ENCODE peak calls at places on chromosome 5, in five cellular contexts. X is mesenchymal stem cell, Q is H1, S is H9, M is trophoblast cell. D is an unnamed sample. For H3K4me1, the result is how much of the 10 kb centered on the place peaks cover.

GRCh38 chr5:157354825-157355224 is 88.9 kb downstream of the CYFIP2 start:
- DNase-seq in M (no peak), S (peak), Q (peak), X (peak), D (no peak)

GRCh38 chr5:38458174-38458573 is 98.3 kb downstream of the LIFR start:
- DNase-seq in S (no peak), X (no peak), Q (no peak), M (no peak), D (no peak)

GRCh38 chr5:52999357-52999949 is 10.3 kb downstream of the ITGA2 start:
- DNase-seq in X (peak), M (peak), Q (no peak), S (no peak), D (no peak)

GRCh38 chr5:122605236-122605635 is 169.6 kb upstream of the SNX2 start:
- DNase-seq in X (peak), Q (no peak), M (no peak), S (no peak), D (no peak)

GRCh38 chr5:113378960-113379541 is 55.7 kb downstream of the TSSK1B start:
- DNase-seq in M (peak), Q (peak), S (peak), X (peak), D (peak)

GRCh38 chr5:106189121-106189809 is 1481.5 kb downstream of the EFNA5 start:
- DNase-seq in M (no peak), Q (no peak), S (no peak), X (no peak), D (no peak)

GRCh38 chr5:672329-673139 is 20.6 kb downstream of the TPPP start:
- DNase-seq in X (peak), Q (no peak), M (peak), S (peak), D (peak)

GRCh38 chr5:77168884-77169254 is 41.6 kb upstream of the PDE8B start:
- DNase-seq in M (peak), S (no peak), Q (no peak), X (no peak), D (no peak)

GRCh38 chr5:179558912-179559279 is 8.5 kb downstream of the RUFY1 start:
- DNase-seq in M (peak), X (no peak), S (peak), Q (peak), D (peak)

GRCh38 chr5:133391349-133392136 is 220.8 kb downstream of the FSTL4 start:
- DNase-seq in X (no peak), S (peak), M (no peak), Q (peak), D (no peak)

GRCh38 chr5:82023530-82024095 is 51.8 kb downstream of the ATG10 start:
- DNase-seq in S (no peak), M (no peak), X (peak), Q (no peak), D (no peak)

GRCh38 chr5:112202694-112203093 is 216.4 kb downstream of the EPB41L4A start:
- DNase-seq in M (no peak), Q (no peak), X (no peak), S (no peak), D (no peak)

GRCh38 chr5:117872798-117873368 is 1115.5 kb downstream of the DTWD2 start:
- DNase-seq in Q (no peak), X (no peak), M (no peak), S (peak), D (no peak)

GRCh38 chr5:67361932-67362729 is 165.5 kb upstream of the CD180 start:
- DNase-seq in Q (no peak), M (no peak), X (peak), S (no peak), D (no peak)

DNA sequence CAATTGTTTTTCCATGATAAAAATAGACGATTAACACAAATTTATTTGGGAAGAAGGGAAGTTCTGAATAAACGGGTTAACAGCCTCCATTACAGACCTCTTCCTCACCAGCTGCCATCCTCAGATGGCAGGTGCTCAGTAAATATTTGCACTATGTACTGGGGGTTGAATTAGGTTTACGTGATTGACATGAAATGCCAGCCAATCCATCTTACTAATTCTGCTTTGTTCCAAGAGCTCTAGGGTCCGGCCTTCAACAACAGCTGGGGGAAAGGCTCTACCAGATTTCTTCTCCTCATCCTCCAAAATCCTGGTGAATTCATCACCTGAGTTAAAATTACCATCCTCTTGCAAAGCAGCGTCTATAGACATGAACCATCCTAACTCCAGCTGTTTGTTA is 104.6 kb downstream of the MTX3 start:
- DNase-seq in M (no peak), S (no peak), X (no peak), Q (no peak), D (no peak)
- H2BK12ac ChIP-seq in M (no peak), S (no peak), X (no peak), Q (no peak), D (no peak)

DNA sequence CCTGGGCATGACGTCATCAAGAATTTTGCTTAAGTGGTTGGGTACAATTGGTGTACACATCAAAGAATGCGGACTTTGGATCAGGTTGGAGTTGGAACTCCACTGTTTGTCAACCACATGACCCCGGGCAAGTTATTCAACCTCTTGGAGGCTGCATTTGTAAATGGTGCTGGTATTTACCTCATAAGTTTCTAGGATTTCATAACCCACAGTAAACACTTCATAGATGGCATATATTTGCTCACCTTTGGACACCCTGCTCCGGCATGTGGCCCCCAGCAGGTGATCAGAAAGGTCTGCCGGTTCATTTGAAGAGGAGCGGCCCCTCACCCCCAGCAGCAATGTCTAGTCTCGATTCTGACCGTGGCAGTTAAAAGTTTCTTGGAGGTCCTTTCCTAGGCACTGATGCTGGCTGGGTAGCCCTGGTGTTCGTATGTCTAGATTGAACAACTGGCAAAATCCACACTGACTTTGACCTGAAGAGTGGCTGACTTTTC is 60.6 kb downstream of the IL6ST start:
- DNase-seq in S (no peak), M (peak), Q (no peak), X (no peak), D (no peak)
- H3K4me1 ChIP-seq in S (under half), M (under half), Q (under half), X (under half), D (under half)

DNA sequence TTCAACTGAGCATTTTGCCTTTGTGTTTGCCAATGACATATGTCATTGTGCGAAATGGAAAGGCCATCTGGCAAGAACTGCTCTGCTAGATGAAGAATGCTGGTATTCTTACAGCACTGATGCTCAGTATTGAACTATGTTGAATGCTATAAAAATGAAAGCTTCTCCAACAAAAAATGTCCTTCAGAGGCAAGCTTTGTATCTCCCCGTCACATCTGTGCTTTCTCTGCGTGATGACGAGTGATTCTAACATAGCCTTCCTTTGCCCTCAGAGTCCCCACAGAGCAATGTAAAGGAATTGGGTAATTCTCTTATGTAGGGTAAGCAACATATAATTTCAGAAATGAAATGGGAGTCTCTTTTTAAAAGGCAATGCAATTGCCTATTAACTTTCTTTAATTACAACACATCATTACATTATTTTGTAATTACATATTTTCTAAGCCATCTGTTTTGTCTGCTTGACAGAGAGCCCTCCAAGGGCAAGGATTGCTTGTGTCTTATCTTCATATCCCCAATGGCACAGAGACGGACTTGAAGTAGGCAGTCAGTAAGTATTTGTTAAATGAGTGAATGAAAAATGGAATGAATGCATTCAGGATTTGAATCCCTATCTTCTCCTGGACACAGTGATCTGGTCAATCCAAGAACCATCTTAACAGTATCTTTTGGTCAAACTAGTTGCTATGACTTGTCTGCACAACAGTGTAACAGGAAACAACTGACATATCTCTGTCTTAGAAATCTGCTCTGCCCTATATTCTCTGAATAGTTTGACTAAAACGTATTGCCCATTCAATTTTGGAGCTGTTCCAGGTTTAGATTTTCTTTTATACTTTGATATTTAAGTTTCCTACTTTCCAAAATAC is 46.1 kb downstream of the ENC1 start:
- DNase-seq in M (peak), S (no peak), X (peak), Q (no peak), D (no peak)
- H2BK12ac ChIP-seq in M (peak), S (no peak), X (no peak), Q (no peak), D (no peak)

DNA sequence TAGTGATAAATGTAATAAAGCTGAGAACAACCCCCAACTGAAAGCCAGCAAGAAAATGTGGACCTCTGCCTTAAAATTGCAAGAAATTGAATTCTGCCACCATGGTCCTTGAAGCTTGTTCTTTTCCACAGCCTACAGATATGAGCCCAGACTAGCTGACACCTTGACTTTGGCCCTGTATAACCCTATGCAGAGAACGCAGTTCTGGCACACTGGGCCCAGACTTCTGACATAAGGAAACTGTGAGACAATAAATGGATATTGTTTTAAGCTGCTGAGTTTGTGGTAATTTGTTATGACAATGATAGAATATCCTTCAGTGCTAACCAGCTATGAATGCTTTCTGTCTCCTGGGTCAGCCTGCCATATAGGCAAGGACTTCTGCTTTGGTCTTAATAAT is 315.6 kb upstream of the RIOK2 start:
- DNase-seq in M (no peak), X (no peak), S (no peak), Q (no peak), D (no peak)
- H3K4me1 ChIP-seq in M (under half), X (under half), S (under half), Q (under half), D (under half)

GRCh38 chr5:170617519-170618218 is 113.8 kb downstream of the KCNIP1 start:
- DNase-seq in Q (no peak), M (no peak), X (no peak), S (no peak), D (no peak)
- H2BK12ac ChIP-seq in Q (peak), M (no peak), X (no peak), S (no peak), D (no peak)

DNA sequence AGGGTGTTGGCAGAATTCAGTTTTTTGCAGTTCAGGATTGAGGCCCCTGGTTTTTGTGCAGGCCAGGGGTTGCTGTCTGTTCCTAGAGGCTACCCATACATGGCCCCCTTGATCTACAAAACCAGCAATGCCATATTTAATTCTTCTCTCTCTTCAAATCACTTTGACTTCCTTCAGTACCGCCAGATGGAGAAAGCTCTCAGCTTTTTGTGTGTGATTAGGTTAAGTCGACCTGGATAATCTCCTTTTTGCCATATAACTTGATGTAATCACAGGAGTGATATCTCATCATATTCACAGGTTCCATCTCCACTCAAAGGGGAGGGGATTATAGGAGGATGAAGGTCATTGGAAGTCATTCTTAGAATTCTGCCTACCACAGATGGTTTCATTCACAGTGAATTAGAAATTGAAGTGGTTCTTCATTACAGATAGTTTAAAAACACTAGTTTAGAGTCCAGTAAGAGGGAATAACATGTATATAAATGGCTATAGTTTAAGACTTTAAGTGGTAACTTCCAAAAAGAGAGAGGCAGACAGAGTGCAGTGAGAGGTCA is 85.8 kb downstream of the GALNT10 start:
- DNase-seq in M (no peak), S (no peak), X (no peak), Q (no peak), D (no peak)
- H3K4me1 ChIP-seq in M (under half), S (under half), X (under half), Q (under half), D (under half)

D was measured in neuronal stem cell.